ENCODE peak calls at places on chromosome 14, in four cellular contexts. B is thyroid gland, R is heart left ventricle, I is HCT116. J is an unnamed sample. For H3K4me1, the result is how much of the 10 kb centered on the place peaks cover.

GRCh38 chr14:74109369-74109768 is 24.6 kb downstream of the LIN52 start:
- DNase-seq in B (no peak), R (no peak), I (no peak), J (no peak)

GRCh38 chr14:53964249-53964648 is 7.6 kb upstream of the BMP4 start:
- DNase-seq in B (peak), R (no peak), I (no peak), J (no peak)

GRCh38 chr14:104219731-104220224 is 81.4 kb downstream of the KIF26A start:
- DNase-seq in B (no peak), R (no peak), I (no peak), J (no peak)

GRCh38 chr14:53924754-53925153 is 31.9 kb downstream of the BMP4 start:
- DNase-seq in B (no peak), R (no peak), I (peak), J (no peak)

GRCh38 chr14:70901218-70901772 is 6.0 kb upstream of the PCNX1 start:
- DNase-seq in B (no peak), R (no peak), I (no peak), J (no peak)

GRCh38 chr14:34212574-34212973 is 249.5 kb downstream of the SPTSSA start:
- DNase-seq in B (no peak), R (no peak), I (no peak), J (no peak)

GRCh38 chr14:65164068-65164824 is 61.9 kb upstream of the MAX start:
- DNase-seq in B (peak), R (no peak), I (peak), J (no peak)

GRCh38 chr14:100827140-100827517 is 1.2 kb downstream of the MEG3 start:
- DNase-seq in B (no peak), R (no peak), I (no peak), J (no peak)

GRCh38 chr14:68373124-68373646 is 419.7 kb downstream of the ZFP36L1 start:
- DNase-seq in B (no peak), R (no peak), I (no peak), J (no peak)

GRCh38 chr14:81147140-81147897 is 73.4 kb downstream of the GTF2A1 start:
- DNase-seq in B (peak), R (no peak), I (no peak), J (no peak)

GRCh38 chr14:28609228-28609828 is 157.3 kb upstream of the FOXG1 start:
- DNase-seq in B (peak), R (peak), I (peak), J (peak)

GRCh38 chr14:41476526-41476925 is 130.2 kb upstream of the LRFN5 start:
- DNase-seq in B (no peak), R (no peak), I (no peak), J (no peak)

GRCh38 chr14:24311837-24312615 is 724 bp downstream of the LTB4R start:
- DNase-seq in B (peak), R (no peak), I (no peak), J (no peak)

GRCh38 chr14:65922166-65922565 is 509.6 kb downstream of the FUT8 start:
- DNase-seq in B (no peak), R (no peak), I (no peak), J (no peak)

GRCh38 chr14:82239205-82239604 is 705.6 kb upstream of the SEL1L start:
- DNase-seq in B (no peak), R (no peak), I (no peak), J (no peak)

GRCh38 chr14:20454359-20454644 is 310 bp downstream of the OSGEP start:
- DNase-seq in B (peak), R (no peak), I (peak), J (no peak)

GRCh38 chr14:65821224-65821753 is 408.8 kb downstream of the FUT8 start:
- DNase-seq in B (no peak), R (no peak), I (no peak), J (no peak)

GRCh38 chr14:38931969-38932652 is 170.9 kb downstream of the SEC23A start:
- DNase-seq in B (peak), R (no peak), I (no peak), J (peak)

GRCh38 chr14:42804146-42804545 is 1197.5 kb downstream of the LRFN5 start:
- DNase-seq in B (no peak), R (no peak), I (no peak), J (no peak)

GRCh38 chr14:64640839-64641238 is 63.4 kb upstream of the PLEKHG3 start:
- DNase-seq in B (no peak), R (no peak), I (no peak), J (no peak)

GRCh38 chr14:77023001-77023996 is 5.2 kb downstream of the IRF2BPL start:
- DNase-seq in B (peak), R (peak), I (no peak), J (no peak)

GRCh38 chr14:56590535-56590951 is 10.9 kb downstream of the TMEM260 start:
- DNase-seq in B (no peak), R (peak), I (no peak), J (no peak)

GRCh38 chr14:61258985-61259384 is 22.2 kb downstream of the TMEM30B start:
- DNase-seq in B (no peak), R (no peak), I (no peak), J (no peak)

GRCh38 chr14:23296012-23296777 is 6.5 kb downstream of the PPP1R3E start:
- DNase-seq in B (no peak), R (no peak), I (no peak), J (no peak)

GRCh38 chr14:64772394-64772950 is 68.2 kb downstream of the PLEKHG3 start:
- DNase-seq in B (no peak), R (no peak), I (no peak), J (no peak)

GRCh38 chr14:63727231-63727735 is 582 bp downstream of the SGPP1 start:
- DNase-seq in B (peak), R (peak), I (no peak), J (peak)

GRCh38 chr14:56144176-56144575 is 26.0 kb downstream of the PELI2 start:
- DNase-seq in B (no peak), R (no peak), I (no peak), J (no peak)

GRCh38 chr14:37116933-37117844 is 55.2 kb downstream of the SLC25A21 start:
- DNase-seq in B (no peak), R (no peak), I (peak), J (no peak)

GRCh38 chr14:37901978-37902377 is 305.7 kb upstream of the SSTR1 start:
- DNase-seq in B (no peak), R (peak), I (no peak), J (no peak)

GRCh38 chr14:64417042-64417770 is 29.1 kb downstream of the MTHFD1 start:
- DNase-seq in B (no peak), R (no peak), I (no peak), J (no peak)

GRCh38 chr14:36766974-36767373 is 105.3 kb downstream of the PAX9 start:
- DNase-seq in B (no peak), R (no peak), I (no peak), J (no peak)

DNA sequence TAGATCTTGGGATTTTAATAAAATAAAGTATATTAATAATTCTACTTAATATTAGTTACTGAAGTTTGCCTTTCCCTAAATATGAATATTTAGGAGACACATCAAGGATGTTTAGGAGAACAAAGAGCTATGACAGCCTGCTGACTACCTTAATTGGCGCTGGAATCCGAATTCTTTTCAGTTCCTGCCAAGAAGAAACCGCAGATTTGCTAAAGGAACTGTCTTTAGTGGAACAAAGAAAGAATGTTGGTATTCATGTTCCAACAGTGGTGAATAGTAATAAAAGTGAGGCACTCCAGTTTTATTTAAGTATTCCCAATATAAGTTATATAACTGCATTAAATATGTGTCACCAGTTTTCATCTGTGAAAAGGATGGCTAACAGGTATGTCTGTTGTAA is 54.5 kb downstream of the MIS18BP1 start:
- DNase-seq in B (no peak), R (no peak), I (no peak), J (no peak)
- H3K4me1 ChIP-seq in B (under half), R (under half), I (under half), J (under half)

GRCh38 chr14:105467942-105468471 is 6.6 kb upstream of the CRIP2 start:
- DNase-seq in B (no peak), R (peak), I (no peak), J (no peak)
- H3K4me1 ChIP-seq in B (half or more), R (half or more), I (under half), J (under half)

DNA sequence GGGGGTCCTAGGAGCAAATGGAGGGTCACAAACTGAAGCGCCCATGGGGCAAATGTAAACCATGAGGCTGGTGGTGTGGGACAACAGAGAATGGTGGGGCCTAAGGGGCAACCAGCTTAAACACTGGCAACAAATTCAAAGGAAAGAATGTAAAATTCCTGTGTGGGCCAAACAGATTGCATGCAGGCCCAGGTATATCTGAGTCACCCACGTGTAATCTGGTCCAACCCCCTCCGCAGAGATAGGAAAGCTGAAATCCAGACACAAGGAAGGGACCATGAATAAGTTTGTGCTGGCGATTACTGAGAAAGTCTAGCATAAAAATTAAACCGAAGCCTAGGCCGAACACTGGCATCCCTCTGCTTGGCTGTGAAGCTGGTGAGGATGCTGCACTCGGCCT is 71.6 kb downstream of the ITPK1 start:
- DNase-seq in B (no peak), R (no peak), I (peak), J (no peak)
- H3K4me1 ChIP-seq in B (half or more), R (half or more), I (half or more), J (under half)

DNA sequence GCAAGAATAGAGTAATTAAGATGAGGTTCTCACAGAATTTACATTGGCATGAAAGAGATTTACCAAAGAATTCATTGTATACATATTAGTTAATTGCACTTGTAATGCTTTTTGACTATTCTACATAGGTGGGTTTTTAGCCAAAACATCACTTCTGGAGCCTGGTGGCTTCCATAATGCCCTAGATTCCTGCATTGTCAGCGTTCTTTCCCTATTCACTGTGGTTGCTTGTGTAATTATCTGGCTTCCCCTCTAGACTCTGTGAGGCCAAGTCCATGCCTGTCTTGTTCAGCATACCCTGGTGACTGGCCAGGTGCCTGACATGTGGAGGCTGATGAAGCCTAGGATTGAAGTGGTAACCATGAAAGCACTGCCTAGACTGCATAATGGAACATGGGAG is 41.2 kb downstream of the TDP1 start:
- DNase-seq in B (no peak), R (no peak), I (no peak), J (no peak)
- H3K4me1 ChIP-seq in B (under half), R (under half), I (under half), J (under half)

GRCh38 chr14:102087762-102088011 is 843 bp upstream of the HSP90AA1 start:
- DNase-seq in B (no peak), R (no peak), I (no peak), J (no peak)

GRCh38 chr14:102086972-102087761 is at the start of gene HSP90AA1:
- DNase-seq in B (peak), R (peak), I (peak), J (peak)

GRCh38 chr14:102086346-102086971 is 385 bp downstream of the HSP90AA1 start:
- DNase-seq in B (peak), R (peak), I (no peak), J (no peak)

GRCh38 chr14:102085503-102085902 is 1.3 kb downstream of the HSP90AA1 start:
- DNase-seq in B (no peak), R (no peak), I (no peak), J (no peak)

GRCh38 chr14:102084931-102085330 is 1.9 kb downstream of the HSP90AA1 start:
- DNase-seq in B (no peak), R (no peak), I (no peak), J (no peak)
- H3K4me1 ChIP-seq in B (under half), R (half or more), I (under half), J (under half)

GRCh38 chr14:75461303-75461702 is 33.5 kb downstream of the JDP2 start:
- DNase-seq in B (no peak), R (no peak), I (no peak), J (no peak)
- H3K4me1 ChIP-seq in B (under half), R (half or more), I (under half), J (under half)

DNA sequence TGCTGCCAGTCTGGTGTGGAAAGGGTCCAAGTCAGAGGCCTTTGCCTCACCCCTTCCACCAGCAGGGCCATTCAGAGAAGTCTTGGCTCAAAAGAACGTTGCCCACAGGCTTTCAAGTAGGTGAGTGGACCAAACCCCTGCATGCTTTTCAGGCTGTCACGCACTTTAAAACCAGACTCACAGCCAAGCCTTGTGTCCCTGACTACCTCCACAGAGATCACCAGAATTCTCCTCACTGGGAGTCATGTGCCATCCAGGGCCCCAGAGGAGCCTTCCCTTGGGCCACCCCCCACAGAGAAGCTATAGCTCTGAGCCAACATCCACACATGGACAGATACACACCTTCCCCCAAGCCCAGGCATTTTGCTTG is 283.1 kb downstream of the DPF3 start:
- DNase-seq in B (no peak), R (no peak), I (no peak), J (no peak)
- H3K4me1 ChIP-seq in B (under half), R (under half), I (under half), J (under half)

DNA sequence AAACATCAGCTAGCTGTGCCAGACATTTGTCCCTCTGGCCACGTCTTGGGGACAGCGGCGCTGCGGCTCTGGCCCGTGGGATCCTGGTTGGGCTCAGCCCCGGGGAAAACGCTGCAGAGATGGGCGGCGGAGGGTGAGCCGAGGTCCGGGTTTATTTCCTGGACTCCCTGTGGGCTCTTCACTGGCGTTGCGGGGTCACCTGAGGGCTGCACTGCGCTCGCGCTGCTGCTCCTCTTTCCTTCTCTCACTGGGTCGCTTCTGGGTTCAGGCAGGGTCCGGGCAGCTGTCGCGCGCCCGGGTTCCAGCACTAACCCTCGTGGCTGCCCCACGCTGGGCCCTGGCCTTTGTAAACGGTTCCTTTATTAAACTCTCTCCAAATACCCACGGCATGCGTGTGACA is 35.6 kb downstream of the NFKBIA start:
- DNase-seq in B (no peak), R (no peak), I (no peak), J (no peak)
- H3K4me1 ChIP-seq in B (half or more), R (under half), I (under half), J (under half)

GRCh38 chr14:55099741-55100140 is 29.3 kb upstream of the LGALS3 start:
- DNase-seq in B (no peak), R (no peak), I (no peak), J (no peak)
- H3K4me1 ChIP-seq in B (under half), R (under half), I (under half), J (under half)

GRCh38 chr14:51643137-51643536 is 8.6 kb upstream of the FRMD6 start:
- DNase-seq in B (no peak), R (no peak), I (no peak), J (no peak)
- H3K4me1 ChIP-seq in B (under half), R (under half), I (under half), J (under half)